ENCODE peak calls at places on chromosomes 6 and 20, in four cellular contexts. L, P, X and D are unnamed samples. For H3K27me3 and H3K4me1, the result is how much of the 10 kb centered on the place peaks cover.

GRCh38 chr20:19785173-19785799 is 27.2 kb downstream of the RIN2 start:
- DNase-seq in P (no peak), L (no peak), X (no peak), D (no peak)

GRCh38 chr6:156933201-156934053 is 156.2 kb downstream of the ARID1B start:
- DNase-seq in P (peak), L (peak), X (no peak), D (no peak)

GRCh38 chr6:63923139-63923739 is 287.6 kb downstream of the PHF3 start:
- DNase-seq in X (peak), L (no peak), P (no peak), D (no peak)

GRCh38 chr6:163420315-163420667 is 5.8 kb downstream of the QKI start:
- DNase-seq in X (no peak), L (no peak), P (no peak), D (no peak)

GRCh38 chr6:158837684-158838625 is 18.8 kb upstream of the EZR start:
- DNase-seq in P (no peak), L (no peak), X (no peak), D (no peak)

GRCh38 chr6:166464068-166464410 is 81.3 kb upstream of the MPC1 start:
- DNase-seq in X (no peak), P (no peak), L (no peak), D (no peak)

GRCh38 chr6:43759157-43759925 is 10.7 kb upstream of the VEGFA start:
- DNase-seq in X (no peak), P (no peak), L (peak), D (no peak)

GRCh38 chr20:57507477-57507876 is 17.5 kb downstream of the CTCFL start:
- DNase-seq in X (no peak), L (no peak), P (no peak), D (no peak)

GRCh38 chr20:39225536-39225935 is 263.4 kb downstream of the DHX35 start:
- DNase-seq in L (no peak), X (no peak), P (no peak), D (no peak)

GRCh38 chr20:39222102-39222501 is 260.0 kb downstream of the DHX35 start:
- DNase-seq in P (no peak), X (no peak), L (no peak), D (no peak)

GRCh38 chr20:39225978-39226377 is 263.8 kb downstream of the DHX35 start:
- DNase-seq in X (no peak), P (no peak), L (no peak), D (no peak)
- H3K27me3 ChIP-seq in X (under half), P (under half), L (under half), D (under half)

DNA sequence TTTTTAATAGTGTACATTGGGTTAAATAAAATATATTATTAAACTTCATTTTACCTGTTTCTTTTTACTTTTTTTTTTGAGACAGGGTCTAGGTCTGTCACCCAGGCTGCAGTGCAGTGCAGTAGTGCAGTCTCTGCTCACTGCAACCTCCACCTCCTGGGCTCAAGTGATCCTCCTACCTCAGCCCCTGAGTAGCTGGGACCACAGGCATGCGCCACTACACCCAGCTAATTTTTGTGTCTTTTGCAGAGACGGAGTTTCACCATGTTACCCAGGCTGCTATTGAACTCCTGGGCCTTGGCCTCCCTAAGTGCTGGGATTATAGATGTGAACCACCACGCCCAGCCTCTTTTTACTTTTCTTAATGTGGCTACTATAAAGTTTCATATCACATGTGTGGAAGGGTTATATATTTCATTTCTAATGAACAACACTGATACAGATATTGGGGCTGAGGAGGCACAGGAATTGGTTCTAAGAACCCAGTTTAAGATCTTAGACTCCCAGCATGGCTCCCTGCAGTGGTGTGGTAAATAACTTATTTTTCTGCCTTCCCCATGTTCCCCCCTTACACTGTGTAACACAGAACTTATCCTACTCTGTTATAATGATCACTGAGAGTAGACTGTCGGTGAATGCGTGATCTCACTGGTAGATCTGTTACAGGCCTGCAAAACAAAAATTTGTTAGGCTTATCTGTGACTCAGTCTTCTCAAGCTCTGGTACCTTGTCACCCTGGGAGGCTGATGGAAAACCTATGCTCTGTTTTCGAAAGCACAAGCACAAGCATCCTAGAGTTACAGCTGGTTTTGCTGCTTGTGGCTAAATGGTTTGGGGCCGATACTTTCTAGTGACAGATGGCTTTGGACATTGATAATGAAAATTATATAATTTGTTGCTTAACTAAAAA is 5.8 kb upstream of the ATXN1 start:
- DNase-seq in P (no peak), L (no peak), X (no peak), D (no peak)
- H3K27ac ChIP-seq in P (no peak), L (no peak), X (peak), D (no peak)

DNA sequence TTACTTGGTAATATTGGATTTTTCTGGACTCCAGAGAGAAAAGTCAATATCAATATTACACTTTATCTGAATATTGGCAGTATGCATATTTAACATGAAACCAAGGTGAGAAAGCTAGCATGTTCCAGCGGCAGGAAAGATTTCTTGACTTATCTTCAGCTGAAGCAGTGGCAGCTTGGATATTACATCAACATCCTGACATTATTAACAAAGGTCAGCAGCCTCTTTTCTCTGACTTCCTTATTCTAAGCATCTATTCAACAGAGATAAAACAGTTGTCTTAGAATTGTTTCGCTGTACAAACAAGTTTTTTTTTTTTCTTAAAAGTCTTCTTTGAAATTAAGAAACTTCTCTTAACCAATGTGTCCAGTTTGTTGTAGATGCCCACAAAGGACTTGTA is 11.8 kb downstream of the DCBLD1 start:
- DNase-seq in P (no peak), L (no peak), X (peak), D (no peak)
- H3K4me1 ChIP-seq in P (under half), L (half or more), X (half or more), D (under half)

GRCh38 chr6:161626132-161626676 is 352.3 kb upstream of the AGPAT4 start:
- DNase-seq in X (no peak), L (no peak), P (no peak), D (no peak)

GRCh38 chr6:161630674-161631073 is 356.8 kb upstream of the AGPAT4 start:
- DNase-seq in X (no peak), P (no peak), L (no peak), D (no peak)

GRCh38 chr6:161637658-161638057 is 363.8 kb upstream of the AGPAT4 start:
- DNase-seq in L (no peak), P (no peak), X (no peak), D (no peak)

GRCh38 chr6:161635975-161636374 is 362.1 kb upstream of the AGPAT4 start:
- DNase-seq in L (no peak), X (no peak), P (no peak), D (no peak)

GRCh38 chr6:161631676-161632194 is 357.9 kb upstream of the AGPAT4 start:
- DNase-seq in L (no peak), X (peak), P (no peak), D (no peak)
- H3K27me3 ChIP-seq in L (under half), X (under half), P (under half), D (under half)

DNA sequence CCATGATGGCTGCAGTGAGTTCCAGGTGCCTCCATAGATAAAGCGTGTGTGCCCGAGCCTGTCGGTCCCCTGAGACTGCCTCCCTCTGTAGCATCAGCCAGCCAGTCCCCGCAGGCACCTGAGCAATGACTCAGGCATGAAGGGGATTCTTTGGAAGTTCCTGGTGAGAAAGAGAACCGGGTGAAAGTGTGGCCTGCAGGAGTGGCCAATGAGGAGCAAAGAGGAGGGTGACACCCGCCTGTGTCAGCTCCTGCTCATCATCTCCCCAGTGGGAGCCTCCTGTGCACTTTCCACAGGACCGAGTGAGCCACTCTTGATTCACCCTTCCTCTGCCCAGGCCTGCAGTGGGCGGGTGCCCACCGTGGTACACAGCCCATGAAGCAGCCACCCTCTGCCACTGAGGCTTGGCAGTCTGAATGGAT is 71.2 kb upstream of the PTPN1 start:
- DNase-seq in P (no peak), L (no peak), X (no peak), D (no peak)
- H3K27ac ChIP-seq in P (no peak), L (no peak), X (no peak), D (no peak)

GRCh38 chr6:87806635-87807034 is 104.6 kb upstream of the AKIRIN2 start:
- DNase-seq in L (no peak), P (peak), X (no peak), D (no peak)
- H3K4me1 ChIP-seq in L (under half), P (under half), X (under half), D (under half)

GRCh38 chr20:54184920-54185626 is 11.3 kb upstream of the CYP24A1 start:
- DNase-seq in X (no peak), L (no peak), P (no peak), D (no peak)
- H3K27me3 ChIP-seq in X (under half), L (under half), P (under half), D (under half)

GRCh38 chr20:62859721-62860120 is 1.9 kb downstream of the TCFL5 start:
- DNase-seq in L (no peak), P (no peak), X (no peak), D (no peak)

GRCh38 chr20:62860391-62860923 is 1.2 kb downstream of the TCFL5 start:
- DNase-seq in P (no peak), L (no peak), X (peak), D (peak)

GRCh38 chr20:62864207-62864606 is 2.6 kb upstream of the TCFL5 start:
- DNase-seq in L (no peak), X (no peak), P (no peak), D (peak)

GRCh38 chr20:62860924-62861691 is 514 bp downstream of the TCFL5 start:
- DNase-seq in X (no peak), P (no peak), L (no peak), D (peak)

DNA sequence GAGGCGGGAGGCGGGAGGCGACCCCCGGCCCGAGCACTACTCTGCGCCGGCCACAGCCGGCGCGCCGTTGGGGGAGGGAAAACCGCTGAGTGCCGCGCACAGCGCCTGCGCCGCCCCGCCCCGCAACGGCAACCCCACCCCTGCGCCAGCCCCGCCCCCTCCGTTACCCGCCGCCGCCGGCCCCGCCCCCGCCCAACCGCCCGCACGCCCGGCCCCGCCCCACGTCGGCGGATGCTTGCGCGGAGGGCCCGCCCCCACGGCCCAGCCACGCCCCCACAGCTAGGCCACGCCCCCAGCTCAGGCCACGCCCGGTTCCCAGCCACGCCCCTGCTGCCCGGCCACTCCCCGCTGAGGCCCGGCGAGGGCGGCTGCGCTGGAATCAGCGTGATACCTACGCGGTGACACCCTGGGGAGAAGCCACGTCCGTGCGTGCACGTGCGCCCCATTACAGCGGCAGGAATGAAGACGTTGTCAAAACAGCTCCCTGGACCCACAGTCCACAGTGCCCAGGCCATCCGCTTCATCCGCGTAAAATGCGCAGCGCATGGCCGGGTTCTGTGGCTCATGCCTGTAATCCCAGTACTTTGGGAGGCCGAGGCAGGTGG is at the start of gene TCFL5:
- DNase-seq in P (peak), L (peak), X (peak), D (peak)
- H3K27ac ChIP-seq in P (no peak), L (no peak), X (no peak), D (no peak)

GRCh38 chr20:51495921-51496545 is 46.5 kb downstream of the NFATC2 start:
- DNase-seq in L (no peak), X (no peak), P (no peak), D (no peak)

GRCh38 chr20:51496964-51497363 is 45.6 kb downstream of the NFATC2 start:
- DNase-seq in L (no peak), P (no peak), X (no peak), D (no peak)

GRCh38 chr20:51493346-51493791 is 49.1 kb downstream of the NFATC2 start:
- DNase-seq in P (no peak), L (no peak), X (no peak), D (no peak)

GRCh38 chr20:51492167-51493092 is 50.1 kb downstream of the NFATC2 start:
- DNase-seq in L (peak), P (no peak), X (peak), D (peak)

DNA sequence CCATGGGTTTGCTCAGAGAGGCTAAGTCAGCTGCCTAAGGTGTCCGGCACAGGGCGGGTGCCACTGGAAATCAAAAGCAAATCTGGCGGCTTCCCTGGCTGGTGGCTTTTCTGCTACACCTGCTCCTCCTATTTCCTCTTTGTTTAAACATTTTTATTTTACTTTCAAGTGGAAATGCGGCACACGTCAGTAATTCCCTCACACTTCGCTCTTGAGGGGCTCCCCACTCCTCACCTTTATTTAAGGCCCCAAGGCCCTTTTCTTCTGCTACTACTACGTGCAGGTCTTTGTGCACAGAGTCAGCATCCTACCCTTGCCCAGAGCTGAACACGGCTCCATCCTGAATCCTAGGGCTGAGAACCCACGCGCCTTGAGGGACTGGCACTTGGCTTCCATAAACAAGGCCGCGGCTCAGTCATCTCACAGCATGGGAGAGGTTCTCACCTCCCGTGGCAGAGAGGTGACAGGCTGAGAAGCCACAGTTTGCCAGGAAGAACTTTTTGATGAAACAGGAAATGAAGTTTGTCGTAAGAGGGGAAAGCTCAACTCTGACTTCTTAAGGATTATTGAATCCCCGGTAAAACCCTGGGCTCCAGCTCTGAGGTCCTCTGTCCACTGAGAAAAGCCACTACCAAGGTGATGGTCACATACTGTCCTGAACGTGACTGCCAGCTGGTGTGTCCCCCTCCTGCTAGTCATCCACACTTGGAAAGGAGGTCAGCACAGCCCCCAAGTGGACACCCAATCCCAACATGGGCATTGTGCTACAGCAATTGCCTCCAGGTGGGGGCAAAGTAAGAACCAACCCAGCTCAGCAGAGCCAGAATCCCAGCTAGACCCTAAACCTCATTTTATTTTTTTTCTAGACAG is 48.0 kb downstream of the NFATC2 start:
- DNase-seq in P (no peak), L (no peak), X (no peak), D (no peak)
- H3K4me1 ChIP-seq in P (under half), L (half or more), X (under half), D (under half)